ENCODE peak calls at places on chromosomes 2 and 18, in four cellular contexts. X, P, Z and N are unnamed samples.

GRCh38 chr18:37570336-37570930 is 4.8 kb upstream of the CELF4 start:
- DNase-seq in X (no peak), P (no peak), Z (no peak), N (no peak)

GRCh38 chr2:7706791-7707190 is 789.6 kb downstream of the RNF144A start:
- DNase-seq in X (no peak), P (no peak), Z (no peak), N (no peak)

GRCh38 chr2:225766431-225766830 is 366.9 kb downstream of the NYAP2 start:
- DNase-seq in X (no peak), P (no peak), Z (no peak), N (no peak)

GRCh38 chr2:174033163-174033550 is 68.0 kb upstream of the SP3 start:
- DNase-seq in X (no peak), P (no peak), Z (no peak), N (no peak)

GRCh38 chr2:84878896-84879594 is 1.8 kb downstream of the TRABD2A start:
- DNase-seq in X (no peak), P (no peak), Z (no peak), N (no peak)

GRCh38 chr2:36330456-36331395 is 24.9 kb upstream of the CRIM1 start:
- DNase-seq in X (no peak), P (no peak), Z (no peak), N (no peak)

GRCh38 chr2:236676131-236676873 is 106.7 kb downstream of the ACKR3 start:
- DNase-seq in X (no peak), P (no peak), Z (no peak), N (no peak)

GRCh38 chr2:176117823-176118376 is 1.3 kb downstream of the HOXD10 start:
- DNase-seq in X (no peak), P (no peak), Z (no peak), N (no peak)

GRCh38 chr2:127778447-127778846 is 32.5 kb downstream of the WDR33 start:
- DNase-seq in X (no peak), P (no peak), Z (no peak), N (no peak)

GRCh38 chr2:184599875-184600227 is 1.5 kb downstream of the ZNF804A start:
- DNase-seq in X (no peak), P (no peak), Z (no peak), N (no peak)

GRCh38 chr18:78738076-78738690 is 241.4 kb upstream of the SALL3 start:
- DNase-seq in X (no peak), P (peak; percentile 22), Z (no peak), N (no peak)
- H3K27ac ChIP-seq in X (no peak overlapping the region), P (no peak overlapping the region), Z (no peak overlapping the region), N (no peak overlapping the region)

GRCh38 chr2:110149330-110150220 is 34.0 kb upstream of the MALL start:
- DNase-seq in X (no peak), P (no peak), Z (no peak), N (no peak)
- H3K27ac ChIP-seq in X (no peak overlapping the region), P (no peak overlapping the region), Z (no peak overlapping the region), N (no peak overlapping the region)

GRCh38 chr2:227335713-227336112 is 10.7 kb downstream of the MFF start:
- DNase-seq in X (no peak), P (no peak), Z (no peak), N (no peak)
- H3K27ac ChIP-seq in X (peak overlapping the region; percentile 43), P (no peak overlapping the region), Z (no peak overlapping the region), N (no peak overlapping the region)

GRCh38 chr2:9690716-9691498 is 60.1 kb upstream of the YWHAQ start:
- DNase-seq in X (no peak), P (no peak), Z (no peak), N (no peak)

GRCh38 chr2:9694661-9695060 is 63.9 kb upstream of the YWHAQ start:
- DNase-seq in X (no peak), P (no peak), Z (no peak), N (no peak)

GRCh38 chr2:9693138-9693520 is 62.3 kb upstream of the YWHAQ start:
- DNase-seq in X (no peak), P (peak; percentile 92), Z (peak; percentile 92), N (no peak)

GRCh38 chr2:9693646-9694045 is 62.8 kb upstream of the YWHAQ start:
- DNase-seq in X (no peak), P (no peak), Z (no peak), N (no peak)

GRCh38 chr2:9692392-9693137 is 61.8 kb upstream of the YWHAQ start:
- DNase-seq in X (no peak), P (peak; percentile 88), Z (peak; percentile 85), N (peak; percentile 55)
- H3K27ac ChIP-seq in X (no peak overlapping the region), P (peak overlapping the region; percentile 6), Z (peak overlapping the region; percentile 96), N (no peak overlapping the region)

DNA sequence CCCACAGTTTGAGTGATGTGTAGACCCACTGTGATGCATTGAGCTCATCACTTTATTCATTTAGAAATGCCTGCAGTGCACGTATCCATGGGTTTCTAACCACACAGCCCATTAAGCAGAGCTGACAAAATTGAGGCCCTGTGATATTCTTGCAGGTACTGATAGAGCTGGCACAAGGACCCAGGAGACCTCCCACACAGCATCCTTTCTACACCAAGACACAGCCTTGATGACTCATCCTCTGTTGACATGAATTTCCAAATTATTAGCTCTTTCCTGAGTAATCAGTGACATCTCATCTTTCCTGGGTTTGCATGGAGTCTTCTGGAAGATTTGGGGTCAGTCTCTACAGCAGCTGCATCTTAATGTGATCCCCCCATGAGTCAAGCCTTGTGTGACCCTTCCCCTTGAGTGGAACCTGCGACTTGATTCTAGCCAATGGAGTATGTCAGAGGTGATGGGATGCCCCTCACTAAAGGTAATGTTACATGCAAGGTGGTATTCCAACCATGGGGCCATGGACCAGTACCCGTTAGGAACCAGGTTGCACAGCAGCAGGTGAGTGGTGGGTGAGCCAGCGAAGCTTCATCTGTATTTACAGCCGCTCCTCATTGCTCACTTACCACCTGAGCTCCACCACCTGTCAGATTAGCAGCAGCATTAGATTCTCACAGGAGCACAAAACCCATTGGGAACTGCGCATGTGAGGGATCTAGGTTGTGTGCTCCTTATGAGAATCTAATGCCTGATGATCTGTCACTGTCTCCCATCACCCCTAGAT is 181.1 kb upstream of the ARL4C start:
- DNase-seq in X (no peak), P (no peak), Z (no peak), N (no peak)
- H3K27ac ChIP-seq in X (no peak overlapping the region), P (no peak overlapping the region), Z (no peak overlapping the region), N (no peak overlapping the region)

GRCh38 chr2:55063226-55063625 is 13.0 kb upstream of the RTN4 start:
- DNase-seq in X (no peak), P (no peak), Z (no peak), N (no peak)

GRCh38 chr2:55062754-55063153 is 12.5 kb upstream of the RTN4 start:
- DNase-seq in X (no peak), P (no peak), Z (no peak), N (no peak)

GRCh38 chr2:55059793-55060192 is 9.5 kb upstream of the RTN4 start:
- DNase-seq in X (no peak), P (no peak), Z (no peak), N (no peak)

GRCh38 chr2:55061534-55062344 is 11.5 kb upstream of the RTN4 start:
- DNase-seq in X (no peak), P (no peak), Z (no peak), N (peak; percentile 79)

DNA sequence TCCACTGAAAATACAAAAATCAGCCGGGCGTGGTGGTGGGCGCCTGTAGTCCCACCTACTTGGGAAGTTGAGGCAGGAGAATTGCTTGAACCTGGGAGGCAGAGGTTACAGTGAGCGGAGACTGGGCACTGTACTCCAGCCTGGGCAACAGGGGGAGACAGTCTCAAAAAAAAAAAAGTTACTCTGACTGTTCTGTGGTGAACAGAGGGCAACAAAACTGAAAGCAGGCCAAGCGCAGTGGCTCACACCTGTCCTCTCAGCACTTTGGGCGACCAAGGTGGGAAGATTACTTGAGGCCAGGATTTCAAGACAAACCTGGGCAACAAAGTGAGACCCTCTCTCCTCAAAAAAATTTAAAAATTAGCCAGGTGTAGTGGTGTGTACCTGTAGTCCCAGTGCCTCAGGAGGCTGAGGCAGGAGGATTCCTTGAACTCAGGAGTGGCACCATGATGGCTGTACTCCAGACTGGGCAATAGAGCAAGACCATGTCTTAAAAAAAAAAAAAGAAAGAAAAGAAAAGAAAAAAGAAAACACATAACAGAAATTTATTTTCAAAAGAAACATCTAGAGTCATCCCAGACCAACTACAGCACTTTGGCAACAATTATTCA is 13.6 kb upstream of the RTN4 start:
- DNase-seq in X (no peak), P (no peak), Z (no peak), N (no peak)
- H3K27ac ChIP-seq in X (no peak overlapping the region), P (no peak overlapping the region), Z (no peak overlapping the region), N (no peak overlapping the region)

GRCh38 chr18:75638223-75638596 is 210.7 kb upstream of the SMIM21 start:
- DNase-seq in X (no peak), P (no peak), Z (no peak), N (no peak)
- H3K27ac ChIP-seq in X (peak overlapping the region; percentile 77), P (no peak overlapping the region), Z (no peak overlapping the region), N (no peak overlapping the region)

GRCh38 chr2:37340637-37341036 is 3.8 kb upstream of the QPCT start:
- DNase-seq in X (no peak), P (no peak), Z (no peak), N (no peak)

GRCh38 chr2:37342636-37343211 is 1.7 kb upstream of the QPCT start:
- DNase-seq in X (no peak), P (no peak), Z (no peak), N (no peak)

GRCh38 chr2:37335604-37336003 is 8.8 kb upstream of the QPCT start:
- DNase-seq in X (no peak), P (no peak), Z (no peak), N (no peak)

GRCh38 chr2:37337636-37338280 is 6.7 kb upstream of the QPCT start:
- DNase-seq in X (no peak), P (no peak), Z (no peak), N (no peak)

DNA sequence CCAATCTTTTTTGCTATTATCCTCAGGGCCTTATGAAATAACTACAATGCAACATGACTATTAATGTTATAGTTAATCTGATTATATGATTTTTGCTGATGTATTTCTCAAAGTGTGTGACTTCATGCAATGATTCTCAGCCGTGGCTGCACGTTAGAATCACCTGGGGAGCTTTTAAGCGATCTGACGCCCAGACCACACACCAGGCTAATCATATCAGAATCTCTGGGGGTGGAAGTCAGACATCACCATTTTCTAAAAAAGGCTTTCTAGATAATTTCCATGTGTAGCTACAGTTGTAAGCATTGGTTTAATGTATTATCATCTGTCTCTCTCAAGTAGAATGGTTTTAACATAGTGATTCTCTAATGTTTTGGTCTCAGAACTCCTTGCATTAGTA is 5.5 kb upstream of the QPCT start:
- DNase-seq in X (no peak), P (no peak), Z (no peak), N (no peak)
- H3K27ac ChIP-seq in X (no peak overlapping the region), P (no peak overlapping the region), Z (no peak overlapping the region), N (no peak overlapping the region)